ENCODE peak calls at places on chromosomes 13 and 19, in ten cellular contexts. One of them, this sample, is unnamed.

GRCh38 chr13:97911311-97912138 is 42.0 kb upstream of the IPO5 start:
- DNase-seq in IMR-90: peak; percentile 32
- DNase-seq in heart left ventricle: no peak
- DNase-seq in uterus: no peak
- DNase-seq in sigmoid colon: no peak
- DNase-seq in tibial nerve: no peak
- DNase-seq in stomach: no peak
- DNase-seq in adrenal gland: no peak
- DNase-seq in breast epithelium: no peak
- DNase-seq in gastrocnemius medialis: no peak
- DNase-seq in this sample: no peak

GRCh38 chr19:42251572-42251990 is 3.3 kb downstream of the ERF start:
- DNase-seq in IMR-90: no peak
- DNase-seq in heart left ventricle: no peak
- DNase-seq in uterus: no peak
- DNase-seq in sigmoid colon: peak; percentile 69
- DNase-seq in tibial nerve: no peak
- DNase-seq in stomach: no peak
- DNase-seq in adrenal gland: no peak
- DNase-seq in breast epithelium: peak; percentile 20
- DNase-seq in gastrocnemius medialis: no peak
- DNase-seq in this sample: no peak

GRCh38 chr19:46803555-46803954 is 15.2 kb upstream of the SLC1A5 start:
- DNase-seq in IMR-90: no peak
- DNase-seq in heart left ventricle: no peak
- DNase-seq in uterus: no peak
- DNase-seq in sigmoid colon: no peak
- DNase-seq in tibial nerve: no peak
- DNase-seq in stomach: no peak
- DNase-seq in adrenal gland: no peak
- DNase-seq in breast epithelium: no peak
- DNase-seq in gastrocnemius medialis: no peak
- DNase-seq in this sample: no peak

GRCh38 chr13:57137631-57138030 is 3.1 kb upstream of the PRR20A start:
- DNase-seq in IMR-90: no peak
- DNase-seq in heart left ventricle: no peak
- DNase-seq in uterus: no peak
- DNase-seq in sigmoid colon: no peak
- DNase-seq in tibial nerve: no peak
- DNase-seq in stomach: no peak
- DNase-seq in adrenal gland: no peak
- DNase-seq in breast epithelium: no peak
- DNase-seq in gastrocnemius medialis: no peak
- DNase-seq in this sample: no peak

GRCh38 chr13:112057736-112058518 is 9.0 kb upstream of the SOX1 start:
- DNase-seq in IMR-90: no peak
- DNase-seq in heart left ventricle: no peak
- DNase-seq in uterus: no peak
- DNase-seq in sigmoid colon: no peak
- DNase-seq in tibial nerve: no peak
- DNase-seq in stomach: no peak
- DNase-seq in adrenal gland: no peak
- DNase-seq in breast epithelium: no peak
- DNase-seq in gastrocnemius medialis: no peak
- DNase-seq in this sample: peak; percentile 71

GRCh38 chr19:3746371-3747056 is 15.0 kb downstream of the APBA3 start:
- DNase-seq in IMR-90: no peak
- DNase-seq in heart left ventricle: no peak
- DNase-seq in uterus: no peak
- DNase-seq in sigmoid colon: no peak
- DNase-seq in tibial nerve: no peak
- DNase-seq in stomach: no peak
- DNase-seq in adrenal gland: no peak
- DNase-seq in breast epithelium: no peak
- DNase-seq in gastrocnemius medialis: no peak
- DNase-seq in this sample: no peak

GRCh38 chr19:36997152-36997842 is 80.9 kb upstream of the ZNF420 start:
- DNase-seq in IMR-90: no peak
- DNase-seq in heart left ventricle: no peak
- DNase-seq in uterus: no peak
- DNase-seq in sigmoid colon: no peak
- DNase-seq in tibial nerve: no peak
- DNase-seq in stomach: no peak
- DNase-seq in adrenal gland: no peak
- DNase-seq in breast epithelium: no peak
- DNase-seq in gastrocnemius medialis: no peak
- DNase-seq in this sample: no peak

GRCh38 chr19:33302175-33302973 is at the start of gene CEBPA:
- DNase-seq in IMR-90: peak; percentile 72
- DNase-seq in heart left ventricle: peak; percentile 83
- DNase-seq in uterus: peak; percentile 87
- DNase-seq in sigmoid colon: peak; percentile 94
- DNase-seq in tibial nerve: peak; percentile 53
- DNase-seq in stomach: peak; percentile 90
- DNase-seq in adrenal gland: peak; percentile 69
- DNase-seq in breast epithelium: peak; percentile 68
- DNase-seq in gastrocnemius medialis: peak; percentile 81
- DNase-seq in this sample: peak; percentile 95

GRCh38 chr19:46159893-46160775 is 12.1 kb downstream of the IGFL2 start:
- DNase-seq in IMR-90: no peak
- DNase-seq in heart left ventricle: no peak
- DNase-seq in uterus: no peak
- DNase-seq in sigmoid colon: no peak
- DNase-seq in tibial nerve: no peak
- DNase-seq in stomach: no peak
- DNase-seq in adrenal gland: no peak
- DNase-seq in breast epithelium: no peak
- DNase-seq in gastrocnemius medialis: no peak
- DNase-seq in this sample: no peak

GRCh38 chr13:46668302-46668720 is 115.3 kb downstream of the LRCH1 start:
- DNase-seq in IMR-90: peak; percentile 95
- DNase-seq in heart left ventricle: peak; percentile 66
- DNase-seq in uterus: peak; percentile 37
- DNase-seq in sigmoid colon: peak; percentile 69
- DNase-seq in tibial nerve: no peak
- DNase-seq in stomach: no peak
- DNase-seq in adrenal gland: no peak
- DNase-seq in breast epithelium: no peak
- DNase-seq in gastrocnemius medialis: peak; percentile 16
- DNase-seq in this sample: no peak

GRCh38 chr13:29740961-29741360 is 109.5 kb downstream of the UBL3 start:
- DNase-seq in IMR-90: no peak
- DNase-seq in heart left ventricle: no peak
- DNase-seq in uterus: no peak
- DNase-seq in sigmoid colon: no peak
- DNase-seq in tibial nerve: no peak
- DNase-seq in stomach: no peak
- DNase-seq in adrenal gland: no peak
- DNase-seq in breast epithelium: no peak
- DNase-seq in gastrocnemius medialis: no peak
- DNase-seq in this sample: no peak

GRCh38 chr19:16847407-16847806 is 18.2 kb downstream of the SIN3B start:
- DNase-seq in IMR-90: no peak
- DNase-seq in heart left ventricle: no peak
- DNase-seq in uterus: no peak
- DNase-seq in sigmoid colon: no peak
- DNase-seq in tibial nerve: no peak
- DNase-seq in stomach: no peak
- DNase-seq in adrenal gland: no peak
- DNase-seq in breast epithelium: no peak
- DNase-seq in gastrocnemius medialis: no peak
- DNase-seq in this sample: no peak

GRCh38 chr13:65856464-65856863 is 1373.7 kb downstream of the PCDH9 start:
- DNase-seq in IMR-90: peak; percentile 80
- DNase-seq in heart left ventricle: no peak
- DNase-seq in uterus: no peak
- DNase-seq in sigmoid colon: no peak
- DNase-seq in tibial nerve: no peak
- DNase-seq in stomach: no peak
- DNase-seq in adrenal gland: no peak
- DNase-seq in breast epithelium: no peak
- DNase-seq in gastrocnemius medialis: no peak
- DNase-seq in this sample: no peak

GRCh38 chr13:98521461-98521860 is 55.4 kb downstream of the STK24 start:
- DNase-seq in IMR-90: no peak
- DNase-seq in heart left ventricle: no peak
- DNase-seq in uterus: no peak
- DNase-seq in sigmoid colon: no peak
- DNase-seq in tibial nerve: no peak
- DNase-seq in stomach: no peak
- DNase-seq in adrenal gland: no peak
- DNase-seq in breast epithelium: no peak
- DNase-seq in gastrocnemius medialis: no peak
- DNase-seq in this sample: no peak

GRCh38 chr19:44740351-44740824 is 8.1 kb upstream of the BCL3 start:
- DNase-seq in IMR-90: no peak
- DNase-seq in heart left ventricle: no peak
- DNase-seq in uterus: no peak
- DNase-seq in sigmoid colon: no peak
- DNase-seq in tibial nerve: no peak
- DNase-seq in stomach: no peak
- DNase-seq in adrenal gland: no peak
- DNase-seq in breast epithelium: no peak
- DNase-seq in gastrocnemius medialis: no peak
- DNase-seq in this sample: no peak

DNA sequence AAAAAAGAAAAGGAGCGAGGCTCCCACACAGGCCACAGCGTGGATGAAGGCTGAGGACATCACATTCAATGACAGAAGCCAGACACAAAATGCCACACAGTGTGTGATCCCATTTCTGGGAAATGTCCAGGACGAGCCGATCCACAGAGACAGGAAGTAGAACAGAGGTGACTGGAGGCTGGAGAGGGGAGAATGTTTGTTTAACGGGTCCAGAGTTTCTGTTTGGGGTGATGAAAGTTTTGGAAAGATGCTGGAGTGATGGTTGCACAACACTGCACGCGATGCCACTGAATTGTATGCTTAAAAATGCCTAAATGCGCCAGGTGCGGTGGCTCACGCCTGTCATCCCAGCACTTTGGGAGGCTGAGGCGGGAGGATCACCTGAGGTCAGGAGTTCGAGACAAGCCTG is 650 bp upstream of the FUT5 start:
- DNase-seq in IMR-90: no peak
- DNase-seq in heart left ventricle: no peak
- DNase-seq in uterus: no peak
- DNase-seq in sigmoid colon: no peak
- DNase-seq in tibial nerve: no peak
- DNase-seq in stomach: no peak
- DNase-seq in adrenal gland: no peak
- DNase-seq in breast epithelium: no peak
- DNase-seq in gastrocnemius medialis: no peak
- DNase-seq in this sample: no peak
- TF ChIP-seq POLR2A in IMR-90: no peak
- TF ChIP-seq POLR2A in heart left ventricle: no peak
- TF ChIP-seq POLR2A in uterus: no peak
- TF ChIP-seq POLR2A in sigmoid colon: no peak
- TF ChIP-seq POLR2A in tibial nerve: no peak
- TF ChIP-seq POLR2A in stomach: no peak
- TF ChIP-seq POLR2A in adrenal gland: no peak
- TF ChIP-seq POLR2A in breast epithelium: no peak
- TF ChIP-seq POLR2A in gastrocnemius medialis: no peak
- TF ChIP-seq POLR2A in this sample: no peak

GRCh38 chr19:56383826-56384605 is 9.3 kb downstream of the ZNF582 start:
- DNase-seq in IMR-90: peak; percentile 22
- DNase-seq in heart left ventricle: no peak
- DNase-seq in uterus: no peak
- DNase-seq in sigmoid colon: no peak
- DNase-seq in tibial nerve: no peak
- DNase-seq in stomach: no peak
- DNase-seq in adrenal gland: no peak
- DNase-seq in breast epithelium: no peak
- DNase-seq in gastrocnemius medialis: no peak
- DNase-seq in this sample: no peak
- H3K9me3 ChIP-seq in IMR-90: peaks cover 31% of the 10 kb centered on the region
- H3K9me3 ChIP-seq in heart left ventricle: peaks cover 29% of the 10 kb centered on the region
- H3K9me3 ChIP-seq in uterus: peaks cover 21% of the 10 kb centered on the region
- H3K9me3 ChIP-seq in sigmoid colon: peaks cover 3% of the 10 kb centered on the region
- H3K9me3 ChIP-seq in tibial nerve: no peaks in the 10 kb centered on the region
- H3K9me3 ChIP-seq in stomach: peaks cover 48% of the 10 kb centered on the region
- H3K9me3 ChIP-seq in adrenal gland: no peaks in the 10 kb centered on the region
- H3K9me3 ChIP-seq in breast epithelium: peaks cover 61% of the 10 kb centered on the region
- H3K9me3 ChIP-seq in gastrocnemius medialis: peaks cover 18% of the 10 kb centered on the region
- H3K9me3 ChIP-seq in this sample: no peaks in the 10 kb centered on the region

DNA sequence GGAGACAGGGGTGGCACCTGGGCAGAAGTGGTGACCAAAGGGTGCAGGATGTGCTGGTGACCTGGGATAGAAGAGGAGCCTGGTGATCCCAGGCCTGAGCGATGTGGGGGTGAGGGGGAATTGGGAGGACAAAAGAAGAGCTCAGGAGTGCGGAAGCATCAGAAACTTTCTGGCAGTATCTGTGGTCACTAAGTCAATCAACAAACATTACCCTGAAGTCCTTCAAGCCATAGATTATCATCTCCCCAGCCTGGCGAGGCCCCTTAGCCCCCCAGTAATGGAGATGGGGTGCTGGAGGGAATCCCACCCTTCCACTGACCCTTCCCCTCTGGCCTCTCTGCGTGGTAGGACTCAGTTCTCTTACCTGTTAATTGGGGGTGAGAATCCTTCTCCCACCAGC is 10.5 kb downstream of the MEF2B start:
- DNase-seq in IMR-90: no peak
- DNase-seq in heart left ventricle: no peak
- DNase-seq in uterus: no peak
- DNase-seq in sigmoid colon: no peak
- DNase-seq in tibial nerve: no peak
- DNase-seq in stomach: no peak
- DNase-seq in adrenal gland: no peak
- DNase-seq in breast epithelium: no peak
- DNase-seq in gastrocnemius medialis: no peak
- DNase-seq in this sample: no peak
- TF ChIP-seq POLR2A in IMR-90: no peak
- TF ChIP-seq POLR2A in heart left ventricle: no peak
- TF ChIP-seq POLR2A in uterus: no peak
- TF ChIP-seq POLR2A in sigmoid colon: no peak
- TF ChIP-seq POLR2A in tibial nerve: no peak
- TF ChIP-seq POLR2A in stomach: no peak
- TF ChIP-seq POLR2A in adrenal gland: no peak
- TF ChIP-seq POLR2A in breast epithelium: no peak
- TF ChIP-seq POLR2A in gastrocnemius medialis: no peak
- TF ChIP-seq POLR2A in this sample: no peak

GRCh38 chr13:100403675-100404074 is 184.9 kb downstream of the GGACT start:
- DNase-seq in IMR-90: no peak
- DNase-seq in heart left ventricle: no peak
- DNase-seq in uterus: no peak
- DNase-seq in sigmoid colon: no peak
- DNase-seq in tibial nerve: no peak
- DNase-seq in stomach: no peak
- DNase-seq in adrenal gland: no peak
- DNase-seq in breast epithelium: no peak
- DNase-seq in gastrocnemius medialis: no peak
- DNase-seq in this sample: no peak

DNA sequence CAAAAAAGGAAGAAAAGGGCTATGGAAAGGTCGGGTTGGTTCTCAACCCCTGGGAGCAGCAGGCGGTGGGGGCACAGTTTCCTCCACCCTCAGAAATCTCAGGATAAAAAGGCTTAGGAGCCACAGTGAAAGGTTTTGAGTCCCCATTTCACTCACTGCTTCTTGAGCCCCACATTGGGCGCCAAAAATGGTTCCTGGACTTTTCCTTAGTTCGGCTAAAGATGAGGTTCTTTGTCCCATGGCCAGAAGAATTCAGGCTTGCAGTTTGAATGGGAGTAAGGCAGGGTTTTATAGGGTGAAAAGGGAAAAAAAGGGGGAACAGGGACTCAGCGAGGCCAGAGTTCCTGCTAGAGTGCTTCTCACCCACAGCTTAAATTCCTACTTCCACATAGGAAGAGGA is 179.5 kb downstream of the GGACT start:
- DNase-seq in IMR-90: peak; percentile 8
- DNase-seq in heart left ventricle: no peak
- DNase-seq in uterus: no peak
- DNase-seq in sigmoid colon: no peak
- DNase-seq in tibial nerve: no peak
- DNase-seq in stomach: no peak
- DNase-seq in adrenal gland: no peak
- DNase-seq in breast epithelium: no peak
- DNase-seq in gastrocnemius medialis: no peak
- DNase-seq in this sample: no peak
- H3K9me3 ChIP-seq in IMR-90: peaks cover 30% of the 10 kb centered on the region
- H3K9me3 ChIP-seq in heart left ventricle: peaks cover 59% of the 10 kb centered on the region
- H3K9me3 ChIP-seq in uterus: peaks cover 42% of the 10 kb centered on the region
- H3K9me3 ChIP-seq in sigmoid colon: peaks cover 34% of the 10 kb centered on the region
- H3K9me3 ChIP-seq in tibial nerve: peaks cover 4% of the 10 kb centered on the region
- H3K9me3 ChIP-seq in stomach: peaks cover 39% of the 10 kb centered on the region
- H3K9me3 ChIP-seq in adrenal gland: no peaks in the 10 kb centered on the region
- H3K9me3 ChIP-seq in breast epithelium: peaks cover 42% of the 10 kb centered on the region
- H3K9me3 ChIP-seq in gastrocnemius medialis: peaks cover 32% of the 10 kb centered on the region
- H3K9me3 ChIP-seq in this sample: peaks cover 88% of the 10 kb centered on the region